ENCODE peak calls at places on chromosomes 2 and 18, in five cellular contexts. R is ELR, E is fibroblast of the aortic adventitia, P is AG04450, I is PC-9. O is an unnamed sample.

GRCh38 chr18:8480506-8481328 is 128.5 kb upstream of the RAB12 start:
- DNase-seq in R (peak; percentile 70), E (peak; percentile 81), P (peak; percentile 34), I (no peak), O (no peak)

GRCh38 chr18:44679912-44680270 is 797 bp upstream of the SETBP1 start:
- DNase-seq in R (peak; percentile 45), E (peak; percentile 64), P (no peak), I (no peak), O (peak; percentile 54)

GRCh38 chr2:47086571-47086970 is 68.5 kb downstream of the STPG4 start:
- DNase-seq in R (no peak), E (no peak), P (no peak), I (no peak), O (no peak)

GRCh38 chr2:6940820-6941219 is 23.6 kb downstream of the RNF144A start:
- DNase-seq in R (no peak), E (no peak), P (no peak), I (no peak), O (no peak)

GRCh38 chr2:52260904-52261303 is 1229.0 kb upstream of the NRXN1 start:
- DNase-seq in R (no peak), E (peak; percentile 22), P (peak; percentile 47), I (no peak), O (no peak)

GRCh38 chr2:189581354-189582139 is 961 bp upstream of the SLC40A1 start:
- DNase-seq in R (peak; percentile 13), E (no peak), P (no peak), I (peak; percentile 65), O (no peak)

GRCh38 chr2:10042301-10043161 is 819 bp upstream of the KLF11 start:
- DNase-seq in R (peak; percentile 28), E (peak; percentile 61), P (no peak), I (peak; percentile 47), O (no peak)

GRCh38 chr2:60961457-60961856 is 56.1 kb upstream of the PEX13 start:
- DNase-seq in R (peak; percentile 33), E (peak; percentile 72), P (peak; percentile 10), I (peak; percentile 97), O (no peak)

GRCh38 chr2:146748046-146748445 is 1096.8 kb upstream of the ACVR2A start:
- DNase-seq in R (no peak), E (no peak), P (no peak), I (no peak), O (no peak)

GRCh38 chr2:70767699-70768584 is at the start of gene ADD2:
- DNase-seq in R (peak; percentile 44), E (peak; percentile 3), P (no peak), I (no peak), O (peak; percentile 54)

GRCh38 chr18:25544872-25545271 is 192.9 kb upstream of the ZNF521 start:
- DNase-seq in R (no peak), E (no peak), P (no peak), I (no peak), O (no peak)

GRCh38 chr2:74917702-74918619 is 40.5 kb upstream of the POLE4 start:
- DNase-seq in R (peak; percentile 100), E (peak; percentile 62), P (peak; percentile 82), I (peak; percentile 92), O (no peak)

GRCh38 chr2:122680662-122681061 is 925.2 kb downstream of the TSN start:
- DNase-seq in R (no peak), E (no peak), P (no peak), I (peak; percentile 19), O (no peak)

GRCh38 chr2:189015378-189015777 is 41.2 kb downstream of the COL3A1 start:
- DNase-seq in R (no peak), E (peak; percentile 59), P (no peak), I (no peak), O (no peak)

GRCh38 chr2:36333350-36334012 is 22.1 kb upstream of the CRIM1 start:
- DNase-seq in R (no peak), E (no peak), P (no peak), I (peak; percentile 60), O (no peak)

GRCh38 chr2:32688511-32688910 is 60.7 kb downstream of the TTC27 start:
- DNase-seq in R (peak; percentile 74), E (peak; percentile 61), P (no peak), I (peak; percentile 40), O (no peak)

GRCh38 chr2:72788756-72789155 is 37.1 kb downstream of the EXOC6B start:
- DNase-seq in R (peak; percentile 73), E (peak; percentile 87), P (no peak), I (no peak), O (no peak)

GRCh38 chr2:239291505-239292350 is 109.1 kb downstream of the HDAC4 start:
- DNase-seq in R (no peak), E (no peak), P (no peak), I (no peak), O (no peak)

GRCh38 chr18:63903981-63904570 is 3.7 kb upstream of the SERPINB10 start:
- DNase-seq in R (no peak), E (no peak), P (no peak), I (no peak), O (no peak)

GRCh38 chr2:72027426-72028161 is 120.1 kb downstream of the CYP26B1 start:
- DNase-seq in R (peak; percentile 13), E (peak; percentile 16), P (no peak), I (no peak), O (no peak)

GRCh38 chr2:74079522-74080341 is 68.0 kb downstream of the BOLA3 start:
- DNase-seq in R (no peak), E (no peak), P (no peak), I (no peak), O (peak; percentile 60)

GRCh38 chr2:218658671-218659257 is 659 bp downstream of the ZNF142 start:
- DNase-seq in R (peak; percentile 72), E (peak; percentile 25), P (no peak), I (peak; percentile 49), O (peak; percentile 54)

GRCh38 chr2:10031886-10032745 is 11.2 kb upstream of the KLF11 start:
- DNase-seq in R (no peak), E (no peak), P (no peak), I (no peak), O (no peak)

GRCh38 chr2:142325870-142326269 is 195.1 kb upstream of the LRP1B start:
- DNase-seq in R (no peak), E (no peak), P (no peak), I (no peak), O (no peak)

GRCh38 chr18:31610841-31611240 is 19.2 kb downstream of the TTR start:
- DNase-seq in R (no peak), E (peak; percentile 14), P (no peak), I (no peak), O (no peak)

GRCh38 chr2:239047861-239048260 is 200.0 kb downstream of the TWIST2 start:
- DNase-seq in R (no peak), E (no peak), P (no peak), I (no peak), O (no peak)

GRCh38 chr2:172086349-172087190 is 1.3 kb downstream of the DLX1 start:
- DNase-seq in R (peak; percentile 60), E (peak; percentile 24), P (no peak), I (no peak), O (no peak)

GRCh38 chr2:68837164-68837860 is 33.9 kb downstream of the BMP10 start:
- DNase-seq in R (peak; percentile 16), E (peak; percentile 17), P (no peak), I (no peak), O (peak; percentile 29)

GRCh38 chr2:46315103-46315890 is 18.1 kb downstream of the EPAS1 start:
- DNase-seq in R (peak; percentile 99), E (peak; percentile 97), P (peak; percentile 70), I (peak; percentile 98), O (no peak)

GRCh38 chr2:20450201-20451108 is 3.6 kb downstream of the RHOB start:
- DNase-seq in R (peak; percentile 56), E (peak; percentile 91), P (peak; percentile 45), I (peak; percentile 50), O (no peak)

O was measured in GM19239.